ENCODE peak calls at places on chromosomes 4 and X, in nine cellular contexts. One of them, this sample, is unnamed.

GRCh38 chr4:52273885-52274284 is 222.8 kb downstream of the SPATA18 start:
- DNase-seq in CMK: no peak
- DNase-seq in B cell: no peak
- DNase-seq in neuronal stem cell: no peak
- DNase-seq in NCI-H1930: no peak
- DNase-seq in NCI-H510A treated with DMSO at 0.1 percent for 48 hours: no peak
- DNase-seq in kidney tubule cell: no peak
- DNase-seq in HEK293T: no peak
- DNase-seq in renal cortical epithelial cell: no peak
- DNase-seq in this sample: no peak

GRCh38 chr4:4182835-4183568 is 43.7 kb downstream of the OTOP1 start:
- DNase-seq in HEK293T: peak
- DNase-seq in kidney tubule cell: peak
- DNase-seq in CMK: peak
- DNase-seq in NCI-H1930: peak
- DNase-seq in renal cortical epithelial cell: no peak
- DNase-seq in NCI-H510A treated with DMSO at 0.1 percent for 48 hours: peak
- DNase-seq in B cell: no peak
- DNase-seq in neuronal stem cell: peak
- DNase-seq in this sample: peak

GRCh38 chr4:140346136-140346535 is 27.3 kb upstream of the SCOC start:
- DNase-seq in CMK: no peak
- DNase-seq in NCI-H510A treated with DMSO at 0.1 percent for 48 hours: no peak
- DNase-seq in renal cortical epithelial cell: no peak
- DNase-seq in B cell: no peak
- DNase-seq in HEK293T: no peak
- DNase-seq in neuronal stem cell: no peak
- DNase-seq in kidney tubule cell: no peak
- DNase-seq in NCI-H1930: no peak
- DNase-seq in this sample: no peak

GRCh38 chrX:17590892-17591740 is 146.2 kb upstream of the SCML1 start:
- DNase-seq in kidney tubule cell: peak
- DNase-seq in B cell: no peak
- DNase-seq in NCI-H1930: peak
- DNase-seq in neuronal stem cell: peak
- DNase-seq in NCI-H510A treated with DMSO at 0.1 percent for 48 hours: peak
- DNase-seq in CMK: no peak
- DNase-seq in HEK293T: peak
- DNase-seq in renal cortical epithelial cell: peak
- DNase-seq in this sample: peak

GRCh38 chr4:58042176-58042575 is 932.0 kb upstream of the IGFBP7 start:
- DNase-seq in kidney tubule cell: peak
- DNase-seq in neuronal stem cell: no peak
- DNase-seq in B cell: no peak
- DNase-seq in NCI-H1930: no peak
- DNase-seq in HEK293T: no peak
- DNase-seq in NCI-H510A treated with DMSO at 0.1 percent for 48 hours: no peak
- DNase-seq in CMK: no peak
- DNase-seq in renal cortical epithelial cell: no peak
- DNase-seq in this sample: peak

GRCh38 chr4:168741281-168742173 is 244.7 kb downstream of the PALLD start:
- DNase-seq in CMK: no peak
- DNase-seq in kidney tubule cell: no peak
- DNase-seq in B cell: no peak
- DNase-seq in NCI-H1930: no peak
- DNase-seq in NCI-H510A treated with DMSO at 0.1 percent for 48 hours: no peak
- DNase-seq in HEK293T: no peak
- DNase-seq in neuronal stem cell: no peak
- DNase-seq in renal cortical epithelial cell: no peak
- DNase-seq in this sample: no peak

GRCh38 chr4:80071643-80072606 is 1.1 kb downstream of the ANTXR2 start:
- DNase-seq in HEK293T: peak
- DNase-seq in NCI-H510A treated with DMSO at 0.1 percent for 48 hours: peak
- DNase-seq in renal cortical epithelial cell: no peak
- DNase-seq in B cell: peak
- DNase-seq in NCI-H1930: no peak
- DNase-seq in CMK: no peak
- DNase-seq in neuronal stem cell: peak
- DNase-seq in kidney tubule cell: peak
- DNase-seq in this sample: peak

GRCh38 chrX:39167791-39168190 is 366.5 kb downstream of the MID1IP1 start:
- DNase-seq in B cell: no peak
- DNase-seq in neuronal stem cell: no peak
- DNase-seq in NCI-H510A treated with DMSO at 0.1 percent for 48 hours: no peak
- DNase-seq in NCI-H1930: no peak
- DNase-seq in CMK: no peak
- DNase-seq in kidney tubule cell: peak
- DNase-seq in renal cortical epithelial cell: peak
- DNase-seq in HEK293T: no peak
- DNase-seq in this sample: peak

GRCh38 chr4:23171971-23172370 is 479.2 kb downstream of the GBA3 start:
- DNase-seq in renal cortical epithelial cell: peak
- DNase-seq in NCI-H1930: no peak
- DNase-seq in kidney tubule cell: peak
- DNase-seq in NCI-H510A treated with DMSO at 0.1 percent for 48 hours: no peak
- DNase-seq in CMK: no peak
- DNase-seq in neuronal stem cell: no peak
- DNase-seq in B cell: no peak
- DNase-seq in HEK293T: no peak
- DNase-seq in this sample: peak

GRCh38 chrX:151814767-151815166 is 80.2 kb downstream of the CNGA2 start:
- DNase-seq in neuronal stem cell: no peak
- DNase-seq in NCI-H1930: no peak
- DNase-seq in kidney tubule cell: no peak
- DNase-seq in B cell: no peak
- DNase-seq in renal cortical epithelial cell: no peak
- DNase-seq in HEK293T: no peak
- DNase-seq in CMK: no peak
- DNase-seq in NCI-H510A treated with DMSO at 0.1 percent for 48 hours: no peak
- DNase-seq in this sample: no peak

This sample was measured in PC-3.